ENCODE peak calls at places on chromosomes 2 and 18, in nine cellular contexts. X, C, H, L, N, I, F, D and S are unnamed samples.

GRCh38 chr2:61905372-61906186 is at the start of gene COMMD1:
- DNase-seq in X (peak), C (peak), H (no peak), L (peak), N (peak), I (no peak), F (peak), D (peak), S (no peak)

GRCh38 chr2:190837991-190838390 is 42.6 kb upstream of the GLS start:
- DNase-seq in X (no peak), C (no peak), H (no peak), L (no peak), N (peak), I (no peak), F (peak), D (no peak), S (no peak)

GRCh38 chr2:211129798-211130197 is 573.4 kb downstream of the CPS1 start:
- DNase-seq in X (no peak), C (no peak), H (no peak), L (no peak), N (no peak), I (no peak), F (no peak), D (no peak), S (no peak)

GRCh38 chr2:101556033-101556459 is 81.1 kb upstream of the RFX8 start:
- DNase-seq in X (no peak), C (no peak), H (no peak), L (no peak), N (no peak), I (no peak), F (no peak), D (no peak), S (no peak)

GRCh38 chr18:58670561-58671121 is 624 bp upstream of the MALT1 start:
- DNase-seq in X (no peak), C (no peak), H (no peak), L (peak), N (peak), I (no peak), F (no peak), D (no peak), S (no peak)

GRCh38 chr2:32862269-32863055 is 84.3 kb upstream of the LTBP1 start:
- DNase-seq in X (no peak), C (no peak), H (no peak), L (no peak), N (no peak), I (no peak), F (no peak), D (no peak), S (no peak)

GRCh38 chr2:203960791-203961190 is 24.2 kb downstream of the ICOS start:
- DNase-seq in X (no peak), C (no peak), H (peak), L (no peak), N (no peak), I (peak), F (peak), D (no peak), S (no peak)

GRCh38 chr2:69163109-69163508 is 150.1 kb downstream of the ANTXR1 start:
- DNase-seq in X (no peak), C (no peak), H (peak), L (peak), N (peak), I (peak), F (peak), D (no peak), S (peak)

GRCh38 chr2:1550658-1551316 is 137.5 kb downstream of the TPO start:
- DNase-seq in X (peak), C (peak), H (no peak), L (peak), N (peak), I (no peak), F (peak), D (peak), S (no peak)

GRCh38 chr2:54428401-54428800 is 27.7 kb upstream of the SPTBN1 start:
- DNase-seq in X (peak), C (no peak), H (no peak), L (no peak), N (peak), I (no peak), F (peak), D (no peak), S (no peak)

GRCh38 chr2:222941510-222942032 is 80.7 kb downstream of the ACSL3 start:
- DNase-seq in X (no peak), C (no peak), H (no peak), L (no peak), N (peak), I (no peak), F (peak), D (no peak), S (no peak)

GRCh38 chr18:66533693-66534092 is 70.2 kb downstream of the CDH19 start:
- DNase-seq in X (no peak), C (no peak), H (no peak), L (no peak), N (no peak), I (no peak), F (no peak), D (no peak), S (no peak)

GRCh38 chr2:240932001-240932723 is 26.0 kb downstream of the CROCC2 start:
- DNase-seq in X (peak), C (peak), H (no peak), L (no peak), N (no peak), I (no peak), F (no peak), D (peak), S (no peak)

GRCh38 chr18:9989481-9989880 is 75.7 kb downstream of the VAPA start:
- DNase-seq in X (no peak), C (no peak), H (no peak), L (no peak), N (no peak), I (no peak), F (no peak), D (no peak), S (no peak)

GRCh38 chr2:191637182-191638078 is 40.5 kb upstream of the NABP1 start:
- DNase-seq in X (no peak), C (no peak), H (no peak), L (peak), N (peak), I (peak), F (peak), D (no peak), S (no peak)

GRCh38 chr2:15941970-15942710 is 1.8 kb downstream of the MYCN start:
- DNase-seq in X (no peak), C (peak), H (no peak), L (no peak), N (no peak), I (no peak), F (no peak), D (peak), S (no peak)

GRCh38 chr2:127634066-127634617 is 11.8 kb upstream of the GPR17 start:
- DNase-seq in X (no peak), C (no peak), H (no peak), L (no peak), N (no peak), I (no peak), F (no peak), D (no peak), S (no peak)